ENCODE peak calls at places on chromosomes 13 and 19, in seven cellular contexts. I, A, E, G, U, K and N are unnamed samples.

GRCh38 chr13:77359171-77359570 is 32.3 kb upstream of the MYCBP2 start:
- DNase-seq in U (no peak), A (no peak), K (peak; percentile 58), I (no peak), E (no peak), G (no peak), N (no peak)

GRCh38 chr19:45311640-45312039 is 11.0 kb downstream of the CKM start:
- DNase-seq in U (no peak), E (no peak), G (no peak), I (no peak), K (no peak), A (no peak), N (no peak)

GRCh38 chr19:53088091-53088490 is 15.1 kb downstream of the ZNF160 start:
- DNase-seq in E (no peak), K (no peak), U (no peak), A (no peak), G (no peak), I (no peak), N (no peak)

GRCh38 chr13:40187324-40187795 is 479.1 kb downstream of the FOXO1 start:
- DNase-seq in U (no peak), I (no peak), A (no peak), E (peak; percentile 50), K (no peak), G (peak; percentile 70), N (peak; percentile 73)

GRCh38 chr13:79815041-79815440 is 334.1 kb downstream of the NDFIP2 start:
- DNase-seq in I (no peak), G (no peak), K (no peak), U (no peak), A (no peak), E (no peak), N (no peak)

GRCh38 chr13:109810761-109811510 is 24.6 kb upstream of the IRS2 start:
- DNase-seq in I (peak; percentile 76), A (no peak), G (no peak), E (no peak), K (no peak), U (no peak), N (no peak)

GRCh38 chr13:112270951-112271350 is 105.2 kb upstream of the SPACA7 start:
- DNase-seq in U (no peak), E (no peak), K (no peak), G (no peak), I (no peak), A (no peak), N (no peak)

GRCh38 chr19:48203227-48203793 is 32.8 kb downstream of the ZSWIM9 start:
- DNase-seq in E (no peak), I (no peak), G (no peak), U (no peak), A (peak; percentile 6), K (no peak), N (no peak)

GRCh38 chr19:53962887-53963435 is at the start of gene CACNG8:
- DNase-seq in E (no peak), G (no peak), I (no peak), A (no peak), U (no peak), K (no peak), N (no peak)

GRCh38 chr13:62357887-62358645 is 942.4 kb upstream of the PCDH20 start:
- DNase-seq in E (no peak), K (peak; percentile 0), G (no peak), A (peak; percentile 25), U (peak; percentile 39), I (no peak), N (no peak)

GRCh38 chr13:37503287-37503686 is 95.3 kb downstream of the POSTN start:
- DNase-seq in I (no peak), G (no peak), A (no peak), U (no peak), K (no peak), E (no peak), N (no peak)

GRCh38 chr13:79796116-79796515 is 315.2 kb downstream of the NDFIP2 start:
- DNase-seq in K (no peak), U (no peak), G (no peak), E (no peak), A (no peak), I (peak; percentile 60), N (no peak)

GRCh38 chr19:46618670-46619231 is 6.1 kb downstream of the PTGIR start:
- DNase-seq in K (peak; percentile 58), A (no peak), E (no peak), I (peak; percentile 25), U (no peak), G (no peak), N (no peak)

GRCh38 chr13:20684535-20684934 is 19.0 kb upstream of the IL17D start:
- DNase-seq in U (no peak), E (no peak), I (no peak), G (no peak), A (no peak), K (peak; percentile 40), N (no peak)

GRCh38 chr13:69565334-69565733 is 542.3 kb upstream of the ATXN8OS start:
- DNase-seq in A (peak; percentile 88), E (no peak), I (no peak), K (no peak), G (no peak), U (no peak), N (no peak)

GRCh38 chr13:97797553-97797952 is 155.9 kb upstream of the IPO5 start:
- DNase-seq in G (no peak), A (no peak), E (no peak), U (no peak), K (no peak), I (no peak), N (no peak)

GRCh38 chr13:32987462-32987861 is 28.8 kb upstream of the KL start:
- DNase-seq in I (no peak), U (no peak), G (no peak), E (no peak), A (no peak), K (no peak), N (no peak)

GRCh38 chr13:48962281-48962680 is 13.4 kb upstream of the FNDC3A start:
- DNase-seq in K (no peak), E (no peak), A (no peak), G (no peak), I (no peak), U (no peak), N (no peak)

GRCh38 chr13:39565036-39565949 is 37.7 kb downstream of the LHFPL6 start:
- DNase-seq in A (peak; percentile 73), U (no peak), I (no peak), K (peak; percentile 86), G (no peak), E (no peak), N (no peak)

GRCh38 chr13:110702591-110703526 is 3.1 kb downstream of the CARS2 start:
- DNase-seq in E (no peak), A (no peak), I (no peak), U (no peak), K (peak; percentile 36), G (no peak), N (no peak)

GRCh38 chr19:45621976-45622503 is 17.2 kb downstream of the EML2 start:
- DNase-seq in A (no peak), U (no peak), I (no peak), G (no peak), K (no peak), E (no peak), N (no peak)

GRCh38 chr13:89862691-89863036 is 1484.8 kb upstream of the MIR17HG start:
- DNase-seq in G (no peak), A (no peak), I (no peak), U (no peak), E (no peak), K (no peak), N (no peak)

GRCh38 chr13:99956473-99957349 is 14.9 kb downstream of the ZIC5 start:
- DNase-seq in E (no peak), A (no peak), I (peak; percentile 64), K (no peak), G (no peak), U (peak; percentile 74), N (no peak)

GRCh38 chr13:110376120-110376519 is 69.0 kb downstream of the COL4A2 start:
- DNase-seq in K (peak; percentile 73), A (no peak), E (no peak), I (no peak), U (no peak), G (no peak), N (no peak)

GRCh38 chr13:109630281-109630680 is 156.1 kb downstream of the IRS2 start:
- DNase-seq in G (no peak), K (peak; percentile 50), I (no peak), A (no peak), E (no peak), U (no peak), N (no peak)

GRCh38 chr19:58351996-58352755 is 1.1 kb downstream of the A1BG start:
- DNase-seq in U (no peak), K (no peak), E (no peak), G (no peak), A (no peak), I (peak; percentile 68), N (no peak)

GRCh38 chr13:111915104-111915551 is 151.8 kb upstream of the SOX1 start:
- DNase-seq in G (no peak), K (no peak), U (no peak), E (no peak), I (peak; percentile 70), A (no peak), N (no peak)

GRCh38 chr19:47819841-47820244 is 1.9 kb upstream of the CRX start:
- DNase-seq in A (no peak), E (no peak), U (no peak), I (no peak), K (no peak), G (no peak), N (no peak)

GRCh38 chr13:99380921-99381645 is 73.9 kb upstream of the GPR183 start:
- DNase-seq in K (no peak), I (no peak), U (no peak), G (peak; percentile 44), E (peak; percentile 63), A (no peak), N (peak; percentile 71)

GRCh38 chr19:10593820-10594637 is 6.9 kb upstream of the AP1M2 start:
- DNase-seq in K (peak; percentile 84), A (no peak), I (peak; percentile 88), E (no peak), G (no peak), U (no peak), N (no peak)

GRCh38 chr19:11453468-11454341 is 18.3 kb downstream of the PRKCSH start:
- DNase-seq in E (peak; percentile 29), K (no peak), G (no peak), A (no peak), U (no peak), I (no peak), N (no peak)

GRCh38 chr13:48319458-48320395 is 16.2 kb downstream of the RB1 start:
- DNase-seq in I (no peak), K (no peak), E (peak; percentile 25), A (no peak), G (no peak), U (no peak), N (no peak)

GRCh38 chr13:72638059-72638815 is 89.2 kb downstream of the MZT1 start:
- DNase-seq in K (no peak), E (no peak), G (no peak), U (no peak), I (no peak), A (no peak), N (no peak)

GRCh38 chr13:26811636-26812035 is 51.0 kb upstream of the GPR12 start:
- DNase-seq in U (no peak), K (no peak), E (no peak), G (no peak), I (no peak), A (no peak), N (no peak)

GRCh38 chr19:30407310-30407709 is 35.1 kb downstream of the ZNF536 start:
- DNase-seq in I (no peak), U (no peak), A (no peak), E (no peak), G (no peak), K (no peak), N (no peak)

GRCh38 chr19:50510700-50511068 is 307 bp downstream of the JOSD2 start:
- DNase-seq in U (peak; percentile 97), G (no peak), I (no peak), E (no peak), K (no peak), A (peak; percentile 4), N (peak; percentile 21)

GRCh38 chr13:45446181-45446580 is 18.6 kb upstream of the COG3 start:
- DNase-seq in G (no peak), I (no peak), U (no peak), K (peak; percentile 58), A (no peak), E (no peak), N (no peak)